ENCODE peak calls at places on chromosome 19, in four cellular contexts. One of them, this sample, is unnamed. For H3K9me3, the result is how much of the 10 kb centered on the place peaks cover.

GRCh38 chr19:16117594-16118033 is 5.9 kb downstream of the RAB8A start:
- DNase-seq in NT2/D1: no peak
- DNase-seq in GM12878: no peak
- DNase-seq in HepG2: no peak
- DNase-seq in this sample: no peak

GRCh38 chr19:18100710-18101109 is 3.1 kb downstream of the MAST3 start:
- DNase-seq in NT2/D1: no peak
- DNase-seq in GM12878: no peak
- DNase-seq in HepG2: peak
- DNase-seq in this sample: no peak

GRCh38 chr19:7959209-7959608 is 15.7 kb upstream of the TIMM44 start:
- DNase-seq in NT2/D1: no peak
- DNase-seq in HepG2: no peak
- DNase-seq in GM12878: no peak
- DNase-seq in this sample: no peak

GRCh38 chr19:33302974-33303790 is 848 bp upstream of the CEBPA start:
- DNase-seq in NT2/D1: no peak
- DNase-seq in HepG2: no peak
- DNase-seq in GM12878: no peak
- DNase-seq in this sample: peak

GRCh38 chr19:39843919-39844793 is 2.0 kb downstream of the FBL start:
- DNase-seq in GM12878: no peak
- DNase-seq in NT2/D1: no peak
- DNase-seq in HepG2: peak
- DNase-seq in this sample: no peak

GRCh38 chr19:47765522-47766358 is 12.8 kb upstream of the SELENOW start:
- DNase-seq in GM12878: no peak
- DNase-seq in NT2/D1: no peak
- DNase-seq in HepG2: peak
- DNase-seq in this sample: no peak

GRCh38 chr19:15014579-15014978 is 34.7 kb upstream of the CASP14 start:
- DNase-seq in HepG2: no peak
- DNase-seq in GM12878: no peak
- DNase-seq in NT2/D1: no peak
- DNase-seq in this sample: no peak

GRCh38 chr19:32396046-32396652 is 9.4 kb upstream of the DPY19L3 start:
- DNase-seq in HepG2: no peak
- DNase-seq in GM12878: no peak
- DNase-seq in NT2/D1: no peak
- DNase-seq in this sample: no peak

GRCh38 chr19:15529774-15530372 is 21.5 kb downstream of the CYP4F22 start:
- DNase-seq in NT2/D1: no peak
- DNase-seq in GM12878: no peak
- DNase-seq in HepG2: no peak
- DNase-seq in this sample: no peak

GRCh38 chr19:18063463-18063862 is 23.3 kb downstream of the IL12RB1 start:
- DNase-seq in HepG2: peak
- DNase-seq in NT2/D1: peak
- DNase-seq in GM12878: no peak
- DNase-seq in this sample: no peak

GRCh38 chr19:54653181-54653809 is 9.5 kb upstream of the LILRB4 start:
- DNase-seq in GM12878: no peak
- DNase-seq in HepG2: peak
- DNase-seq in NT2/D1: no peak
- DNase-seq in this sample: no peak

GRCh38 chr19:53772943-53773342 is 51.2 kb downstream of the NLRP12 start:
- DNase-seq in NT2/D1: peak
- DNase-seq in GM12878: no peak
- DNase-seq in HepG2: peak
- DNase-seq in this sample: peak

GRCh38 chr19:45423033-45423588 is 606 bp downstream of the ERCC1 start:
- DNase-seq in NT2/D1: no peak
- DNase-seq in GM12878: no peak
- DNase-seq in HepG2: no peak
- DNase-seq in this sample: no peak

GRCh38 chr19:8331263-8331840 is 10.1 kb downstream of the RPS28 start:
- DNase-seq in HepG2: no peak
- DNase-seq in GM12878: no peak
- DNase-seq in NT2/D1: no peak
- DNase-seq in this sample: no peak

GRCh38 chr19:38693380-38694223 is 46.2 kb downstream of the ACTN4 start:
- DNase-seq in GM12878: no peak
- DNase-seq in HepG2: peak
- DNase-seq in NT2/D1: peak
- DNase-seq in this sample: no peak

GRCh38 chr19:44796701-44797115 is 12.2 kb upstream of the BCAM start:
- DNase-seq in HepG2: peak
- DNase-seq in GM12878: no peak
- DNase-seq in NT2/D1: no peak
- DNase-seq in this sample: no peak

GRCh38 chr19:7670150-7670784 is 1.4 kb downstream of the RETN start:
- DNase-seq in NT2/D1: no peak
- DNase-seq in HepG2: no peak
- DNase-seq in GM12878: no peak
- DNase-seq in this sample: peak

GRCh38 chr19:49419173-49419572 is 4.1 kb downstream of the PTH2 start:
- DNase-seq in NT2/D1: no peak
- DNase-seq in GM12878: no peak
- DNase-seq in HepG2: no peak
- DNase-seq in this sample: no peak

GRCh38 chr19:46416077-46416709 is 2.8 kb upstream of the CCDC8 start:
- DNase-seq in NT2/D1: peak
- DNase-seq in HepG2: peak
- DNase-seq in GM12878: no peak
- DNase-seq in this sample: peak

GRCh38 chr19:13995017-13995728 is 10.9 kb downstream of the RFX1 start:
- DNase-seq in HepG2: no peak
- DNase-seq in GM12878: no peak
- DNase-seq in NT2/D1: no peak
- DNase-seq in this sample: no peak

GRCh38 chr19:29878973-29879654 is 62.9 kb upstream of the URI1 start:
- DNase-seq in NT2/D1: no peak
- DNase-seq in GM12878: no peak
- DNase-seq in HepG2: peak
- DNase-seq in this sample: no peak

GRCh38 chr19:29841209-29841558 is 29.4 kb downstream of the CCNE1 start:
- DNase-seq in HepG2: peak
- DNase-seq in GM12878: no peak
- DNase-seq in NT2/D1: no peak
- DNase-seq in this sample: no peak

GRCh38 chr19:18278521-18279265 is 2.7 kb downstream of the JUND start:
- DNase-seq in NT2/D1: no peak
- DNase-seq in HepG2: no peak
- DNase-seq in GM12878: no peak
- DNase-seq in this sample: no peak

GRCh38 chr19:42563352-42564210 is 31.1 kb downstream of the CEACAM8 start:
- DNase-seq in NT2/D1: no peak
- DNase-seq in GM12878: no peak
- DNase-seq in HepG2: peak
- DNase-seq in this sample: no peak
- H3K9me3 ChIP-seq in NT2/D1: under half
- H3K9me3 ChIP-seq in GM12878: under half
- H3K9me3 ChIP-seq in HepG2: under half
- H3K9me3 ChIP-seq in this sample: under half

DNA sequence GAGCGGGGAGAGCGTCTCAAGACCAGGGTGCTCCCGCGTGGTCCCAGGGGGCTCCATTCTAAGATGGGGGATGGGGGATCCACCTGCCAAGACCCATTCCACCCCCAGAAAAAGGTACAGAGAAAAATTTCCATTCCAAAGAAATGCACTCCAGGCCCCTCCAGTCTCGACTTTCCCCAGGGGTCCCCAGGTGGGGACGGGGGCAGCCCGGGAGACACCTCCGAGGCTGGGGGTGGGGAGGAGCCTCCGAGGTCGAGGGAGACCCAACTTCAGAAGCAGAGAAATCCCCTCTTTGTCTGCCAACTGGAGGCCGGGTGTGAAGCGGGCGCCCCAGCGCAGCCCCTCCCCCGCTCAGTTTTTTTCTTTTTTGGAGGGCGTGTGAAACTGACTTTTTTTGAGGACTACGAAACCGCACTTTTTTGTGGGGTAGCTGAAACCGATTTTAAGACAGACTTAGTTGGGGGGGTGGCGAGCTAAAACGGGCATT is 1.3 kb downstream of the TCF3 start:
- DNase-seq in HepG2: no peak
- DNase-seq in NT2/D1: no peak
- DNase-seq in GM12878: peak
- DNase-seq in this sample: peak
- TF ChIP-seq SUZ12 in HepG2: no peak
- TF ChIP-seq SUZ12 in NT2/D1: no peak
- TF ChIP-seq SUZ12 in GM12878: no peak
- TF ChIP-seq SUZ12 in this sample: no peak

GRCh38 chr19:55812449-55812848 is 19.4 kb downstream of the NLRP11 start:
- DNase-seq in GM12878: no peak
- DNase-seq in NT2/D1: no peak
- DNase-seq in HepG2: no peak
- DNase-seq in this sample: no peak

GRCh38 chr19:55813906-55814305 is 17.9 kb downstream of the NLRP11 start:
- DNase-seq in GM12878: no peak
- DNase-seq in NT2/D1: no peak
- DNase-seq in HepG2: no peak
- DNase-seq in this sample: no peak

GRCh38 chr19:55811340-55811739 is 20.5 kb downstream of the NLRP11 start:
- DNase-seq in NT2/D1: no peak
- DNase-seq in HepG2: no peak
- DNase-seq in GM12878: no peak
- DNase-seq in this sample: no peak

GRCh38 chr19:55809381-55810058 is 22.3 kb downstream of the NLRP11 start:
- DNase-seq in NT2/D1: peak
- DNase-seq in HepG2: peak
- DNase-seq in GM12878: no peak
- DNase-seq in this sample: peak
- H3K9me3 ChIP-seq in NT2/D1: under half
- H3K9me3 ChIP-seq in HepG2: under half
- H3K9me3 ChIP-seq in GM12878: under half
- H3K9me3 ChIP-seq in this sample: half or more

GRCh38 chr19:10392120-10392519 is 11.2 kb downstream of the CDC37 start:
- DNase-seq in GM12878: no peak
- DNase-seq in HepG2: no peak
- DNase-seq in NT2/D1: no peak
- DNase-seq in this sample: no peak

GRCh38 chr19:10390652-10391286 is 10.4 kb upstream of the TYK2 start:
- DNase-seq in GM12878: no peak
- DNase-seq in HepG2: peak
- DNase-seq in NT2/D1: peak
- DNase-seq in this sample: peak

GRCh38 chr19:10393137-10393536 is 10.2 kb downstream of the CDC37 start:
- DNase-seq in GM12878: no peak
- DNase-seq in HepG2: no peak
- DNase-seq in NT2/D1: no peak
- DNase-seq in this sample: no peak

GRCh38 chr19:10389863-10390262 is 9.5 kb upstream of the TYK2 start:
- DNase-seq in HepG2: no peak
- DNase-seq in NT2/D1: no peak
- DNase-seq in GM12878: no peak
- DNase-seq in this sample: peak

DNA sequence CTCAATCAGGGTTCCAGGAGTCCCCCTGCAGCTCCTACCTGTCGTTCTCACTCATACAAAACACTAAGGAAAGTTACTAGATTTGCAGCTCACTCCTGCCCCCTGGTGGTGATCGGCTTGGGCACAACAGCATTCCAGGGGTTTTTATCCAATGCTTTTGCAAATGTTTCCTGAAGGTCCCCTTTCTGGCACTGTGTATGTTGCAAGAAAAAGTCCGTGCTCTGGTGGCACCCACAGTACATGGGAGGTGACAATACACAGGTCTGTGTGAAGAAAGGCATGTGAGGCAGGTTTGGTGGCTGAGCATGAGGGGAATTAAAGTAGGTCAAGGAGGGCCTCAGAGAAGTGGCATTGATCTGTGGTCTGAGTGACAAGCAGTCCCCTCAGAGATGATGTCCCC is 8.6 kb upstream of the TYK2 start:
- DNase-seq in NT2/D1: peak
- DNase-seq in HepG2: peak
- DNase-seq in GM12878: peak
- DNase-seq in this sample: peak
- TF ChIP-seq SUZ12 in NT2/D1: no peak
- TF ChIP-seq SUZ12 in HepG2: no peak
- TF ChIP-seq SUZ12 in GM12878: no peak
- TF ChIP-seq SUZ12 in this sample: no peak

GRCh38 chr19:51274371-51274770 is 23.5 kb downstream of the SIGLECL1 start:
- DNase-seq in NT2/D1: no peak
- DNase-seq in GM12878: no peak
- DNase-seq in HepG2: no peak
- DNase-seq in this sample: no peak
- H3K9me3 ChIP-seq in NT2/D1: under half
- H3K9me3 ChIP-seq in GM12878: under half
- H3K9me3 ChIP-seq in HepG2: under half
- H3K9me3 ChIP-seq in this sample: under half

DNA sequence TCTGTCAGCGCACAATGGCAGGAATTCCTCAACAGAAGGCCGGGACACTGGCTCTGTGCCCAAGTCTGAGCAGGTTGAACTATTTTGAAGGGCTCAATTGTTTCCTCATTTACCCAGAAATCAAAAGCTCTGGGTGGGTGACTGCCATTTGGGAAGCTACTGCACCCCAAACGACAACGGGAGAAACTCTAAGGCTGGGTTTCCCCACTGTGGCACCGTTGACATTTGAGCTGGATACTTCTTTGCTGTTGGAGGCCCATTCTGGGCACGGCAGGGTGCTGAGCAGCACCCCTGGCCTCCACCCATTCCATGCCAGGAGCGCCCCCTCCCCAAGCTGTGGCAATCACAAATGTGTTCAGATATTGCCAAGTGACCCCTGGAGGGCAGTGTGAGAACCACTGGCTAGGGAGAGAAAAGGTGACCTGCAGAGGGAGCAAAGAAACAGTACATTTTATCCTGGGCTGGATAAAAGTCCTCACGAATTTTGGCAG is 62.5 kb downstream of the RFX2 start:
- DNase-seq in GM12878: no peak
- DNase-seq in NT2/D1: peak
- DNase-seq in HepG2: peak
- DNase-seq in this sample: peak
- TF ChIP-seq SUZ12 in GM12878: no peak
- TF ChIP-seq SUZ12 in NT2/D1: no peak
- TF ChIP-seq SUZ12 in HepG2: no peak
- TF ChIP-seq SUZ12 in this sample: no peak

GRCh38 chr19:23509686-23510450 is 114.6 kb upstream of the ZNF91 start:
- DNase-seq in HepG2: no peak
- DNase-seq in GM12878: no peak
- DNase-seq in NT2/D1: no peak
- DNase-seq in this sample: no peak
- H3K9me3 ChIP-seq in HepG2: half or more
- H3K9me3 ChIP-seq in GM12878: under half
- H3K9me3 ChIP-seq in NT2/D1: under half
- H3K9me3 ChIP-seq in this sample: half or more

GRCh38 chr19:3369337-3370213 is 3.2 kb downstream of the NFIC start:
- DNase-seq in HepG2: no peak
- DNase-seq in NT2/D1: no peak
- DNase-seq in GM12878: no peak
- DNase-seq in this sample: no peak
- TF ChIP-seq SUZ12 in HepG2: no peak
- TF ChIP-seq SUZ12 in NT2/D1: no peak
- TF ChIP-seq SUZ12 in GM12878: no peak
- TF ChIP-seq SUZ12 in this sample: peak

GRCh38 chr19:34588846-34589245 is 88.1 kb downstream of the SCGB2B2 start:
- DNase-seq in GM12878: no peak
- DNase-seq in HepG2: no peak
- DNase-seq in NT2/D1: no peak
- DNase-seq in this sample: no peak
- H3K9me3 ChIP-seq in GM12878: under half
- H3K9me3 ChIP-seq in HepG2: under half
- H3K9me3 ChIP-seq in NT2/D1: under half
- H3K9me3 ChIP-seq in this sample: half or more

This sample was measured in H1.